ENCODE peak calls at places on chromosomes 12 and 14, in five cellular contexts. Q is activated CD4-positive, alpha-beta T cell treated with anti-CD3 and anti-CD28 coated beads for 1 hour; G is cerebellum; F is AG08395; P is stimulated activated CD8-positive, alpha-beta memory T cell treated with anti-CD3 and anti-CD28 coated beads, Interleukin-12 subunit alpha, Interleukin-12 subunit beta, amount 100 ng/mL, for 4 hours. T is an unnamed sample.
A peak's percentile ranks its signal among the peaks of the same experiment; 100 is the strongest.

GRCh38 chr12:71472441-71472911 is 32.9 kb downstream of the LGR5 start:
- DNase-seq in Q (no peak), G (no peak), F (peak; percentile 24), P (no peak), T (peak; percentile 79)

GRCh38 chr14:24135834-24136683 is at the start of gene PSME1:
- DNase-seq in Q (peak; percentile 91), G (peak; percentile 98), F (peak; percentile 97), P (peak; percentile 90), T (peak; percentile 84)

GRCh38 chr12:111437816-111438454 is 32.2 kb downstream of the SH2B3 start:
- DNase-seq in Q (no peak), G (no peak), F (peak; percentile 66), P (no peak), T (peak; percentile 87)

GRCh38 chr12:3150820-3151590 is 73.8 kb downstream of the TSPAN9 start:
- DNase-seq in Q (no peak), G (no peak), F (peak; percentile 18), P (no peak), T (no peak)

GRCh38 chr12:86627001-86627400 is 370.8 kb upstream of the MGAT4C start:
- DNase-seq in Q (no peak), G (no peak), F (no peak), P (no peak), T (no peak)

GRCh38 chr14:79144891-79145290 is 974.7 kb downstream of the NRXN3 start:
- DNase-seq in Q (no peak), G (no peak), F (no peak), P (no peak), T (peak; percentile 71)

GRCh38 chr14:106506901-106507305 is 980.5 kb downstream of the TMEM121 start:
- DNase-seq in Q (no peak), G (no peak), F (no peak), P (no peak), T (no peak)

GRCh38 chr12:54603872-54604271 is 15.4 kb upstream of the PPP1R1A start:
- DNase-seq in Q (no peak), G (no peak), F (no peak), P (no peak), T (no peak)

GRCh38 chr12:90290980-90291975 is 582.6 kb upstream of the ATP2B1 start:
- DNase-seq in Q (no peak), G (no peak), F (no peak), P (no peak), T (no peak)

GRCh38 chr12:132774159-132774558 is 12.5 kb upstream of the ANKLE2 start:
- DNase-seq in Q (no peak), G (no peak), F (no peak), P (no peak), T (no peak)

GRCh38 chr14:36524220-36524837 is 4.3 kb upstream of the NKX2-1 start:
- DNase-seq in Q (no peak), G (no peak), F (no peak), P (no peak), T (no peak)

GRCh38 chr12:105322070-105322469 is 8.4 kb upstream of the C12orf75 start:
- DNase-seq in Q (no peak), G (no peak), F (peak; percentile 60), P (no peak), T (no peak)

GRCh38 chr12:6943719-6944380 is at the start of the genes C12orf57 and RNU7-1:
- DNase-seq in Q (peak; percentile 67), G (peak; percentile 84), F (peak; percentile 69), P (peak; percentile 50), T (peak; percentile 94)

GRCh38 chr12:73106296-73106695 is 834.1 kb downstream of the TRHDE start:
- DNase-seq in Q (no peak), G (no peak), F (no peak), P (no peak), T (no peak)

GRCh38 chr12:27822076-27822712 is 42.2 kb upstream of the MANSC4 start:
- DNase-seq in Q (peak; percentile 47), G (no peak), F (peak; percentile 69), P (peak; percentile 24), T (peak; percentile 95)

GRCh38 chr14:105419055-105419304 is 647 bp upstream of the MTA1 start:
- DNase-seq in Q (no peak), G (no peak), F (no peak), P (no peak), T (no peak)

GRCh38 chr14:97762386-97762785 is 965.2 kb downstream of the VRK1 start:
- DNase-seq in Q (no peak), G (no peak), F (no peak), P (no peak), T (no peak)

GRCh38 chr12:16076553-16076952 is 165.4 kb downstream of the DERA start:
- DNase-seq in Q (no peak), G (peak; percentile 3), F (peak; percentile 23), P (no peak), T (peak; percentile 40)

GRCh38 chr12:5888816-5889315 is 56.2 kb downstream of the ANO2 start:
- DNase-seq in Q (no peak), G (no peak), F (no peak), P (no peak), T (no peak)

T was measured in HCEC 1CT.